ENCODE peak calls at places on chromosomes 5 and 9, in nine cellular contexts. One of them, this sample, is unnamed.

GRCh38 chr9:135045264-135046155 is 42.0 kb upstream of the OLFM1 start:
- DNase-seq in uterus: no peak
- DNase-seq in effector memory CD8-positive, alpha-beta T cell: no peak
- DNase-seq in Karpas-422: no peak
- DNase-seq in activated naive CD8-positive, alpha-beta T cell treated with anti-CD3 and anti-CD28 coated beads for 36 hours: no peak
- DNase-seq in left ventricle myocardium superior: no peak
- DNase-seq in non-pigmented ciliary epithelial cell: no peak
- DNase-seq in activated CD4-positive, alpha-beta T cell treated with anti-CD3 and anti-CD28 coated beads, Interleukin-2, amount 10 ng/mL, durations not matched to agents 7 days and 5 days: no peak
- DNase-seq in CD8-positive, alpha-beta memory T cell: no peak
- DNase-seq in this sample: no peak

GRCh38 chr9:101326501-101326900 is 58.3 kb downstream of the BAAT start:
- DNase-seq in activated CD4-positive, alpha-beta T cell treated with anti-CD3 and anti-CD28 coated beads, Interleukin-2, amount 10 ng/mL, durations not matched to agents 7 days and 5 days: no peak
- DNase-seq in effector memory CD8-positive, alpha-beta T cell: no peak
- DNase-seq in uterus: no peak
- DNase-seq in left ventricle myocardium superior: no peak
- DNase-seq in Karpas-422: no peak
- DNase-seq in activated naive CD8-positive, alpha-beta T cell treated with anti-CD3 and anti-CD28 coated beads for 36 hours: no peak
- DNase-seq in CD8-positive, alpha-beta memory T cell: no peak
- DNase-seq in non-pigmented ciliary epithelial cell: no peak
- DNase-seq in this sample: no peak

GRCh38 chr5:149135536-149136201 is 5.6 kb upstream of the ABLIM3 start:
- DNase-seq in activated naive CD8-positive, alpha-beta T cell treated with anti-CD3 and anti-CD28 coated beads for 36 hours: no peak
- DNase-seq in left ventricle myocardium superior: no peak
- DNase-seq in effector memory CD8-positive, alpha-beta T cell: no peak
- DNase-seq in CD8-positive, alpha-beta memory T cell: no peak
- DNase-seq in non-pigmented ciliary epithelial cell: no peak
- DNase-seq in activated CD4-positive, alpha-beta T cell treated with anti-CD3 and anti-CD28 coated beads, Interleukin-2, amount 10 ng/mL, durations not matched to agents 7 days and 5 days: no peak
- DNase-seq in Karpas-422: no peak
- DNase-seq in uterus: no peak
- DNase-seq in this sample: no peak

GRCh38 chr5:112604741-112605390 is 132.8 kb upstream of the APC start:
- DNase-seq in uterus: no peak
- DNase-seq in Karpas-422: peak; percentile 90
- DNase-seq in effector memory CD8-positive, alpha-beta T cell: no peak
- DNase-seq in left ventricle myocardium superior: no peak
- DNase-seq in CD8-positive, alpha-beta memory T cell: no peak
- DNase-seq in activated CD4-positive, alpha-beta T cell treated with anti-CD3 and anti-CD28 coated beads, Interleukin-2, amount 10 ng/mL, durations not matched to agents 7 days and 5 days: no peak
- DNase-seq in activated naive CD8-positive, alpha-beta T cell treated with anti-CD3 and anti-CD28 coated beads for 36 hours: no peak
- DNase-seq in non-pigmented ciliary epithelial cell: no peak
- DNase-seq in this sample: no peak

GRCh38 chr5:74167206-74167929 is 473.2 kb downstream of the ENC1 start:
- DNase-seq in activated naive CD8-positive, alpha-beta T cell treated with anti-CD3 and anti-CD28 coated beads for 36 hours: no peak
- DNase-seq in CD8-positive, alpha-beta memory T cell: no peak
- DNase-seq in effector memory CD8-positive, alpha-beta T cell: no peak
- DNase-seq in non-pigmented ciliary epithelial cell: peak; percentile 66
- DNase-seq in left ventricle myocardium superior: no peak
- DNase-seq in uterus: no peak
- DNase-seq in activated CD4-positive, alpha-beta T cell treated with anti-CD3 and anti-CD28 coated beads, Interleukin-2, amount 10 ng/mL, durations not matched to agents 7 days and 5 days: no peak
- DNase-seq in Karpas-422: no peak
- DNase-seq in this sample: peak; percentile 51

GRCh38 chr9:27276182-27277030 is 20.5 kb downstream of the EQTN start:
- DNase-seq in effector memory CD8-positive, alpha-beta T cell: peak; percentile 1
- DNase-seq in non-pigmented ciliary epithelial cell: no peak
- DNase-seq in activated CD4-positive, alpha-beta T cell treated with anti-CD3 and anti-CD28 coated beads, Interleukin-2, amount 10 ng/mL, durations not matched to agents 7 days and 5 days: peak; percentile 16
- DNase-seq in left ventricle myocardium superior: no peak
- DNase-seq in uterus: peak; percentile 24
- DNase-seq in activated naive CD8-positive, alpha-beta T cell treated with anti-CD3 and anti-CD28 coated beads for 36 hours: no peak
- DNase-seq in CD8-positive, alpha-beta memory T cell: no peak
- DNase-seq in Karpas-422: peak; percentile 85
- DNase-seq in this sample: peak; percentile 29

GRCh38 chr5:139908749-139909148 is 113.1 kb downstream of the PSD2 start:
- DNase-seq in Karpas-422: no peak
- DNase-seq in uterus: no peak
- DNase-seq in effector memory CD8-positive, alpha-beta T cell: no peak
- DNase-seq in activated naive CD8-positive, alpha-beta T cell treated with anti-CD3 and anti-CD28 coated beads for 36 hours: no peak
- DNase-seq in left ventricle myocardium superior: no peak
- DNase-seq in non-pigmented ciliary epithelial cell: no peak
- DNase-seq in activated CD4-positive, alpha-beta T cell treated with anti-CD3 and anti-CD28 coated beads, Interleukin-2, amount 10 ng/mL, durations not matched to agents 7 days and 5 days: no peak
- DNase-seq in CD8-positive, alpha-beta memory T cell: no peak
- DNase-seq in this sample: no peak

GRCh38 chr9:90141723-90142122 is 500.9 kb downstream of the DIRAS2 start:
- DNase-seq in Karpas-422: peak; percentile 77
- DNase-seq in activated CD4-positive, alpha-beta T cell treated with anti-CD3 and anti-CD28 coated beads, Interleukin-2, amount 10 ng/mL, durations not matched to agents 7 days and 5 days: no peak
- DNase-seq in CD8-positive, alpha-beta memory T cell: no peak
- DNase-seq in effector memory CD8-positive, alpha-beta T cell: no peak
- DNase-seq in left ventricle myocardium superior: no peak
- DNase-seq in non-pigmented ciliary epithelial cell: peak; percentile 2
- DNase-seq in uterus: no peak
- DNase-seq in activated naive CD8-positive, alpha-beta T cell treated with anti-CD3 and anti-CD28 coated beads for 36 hours: no peak
- DNase-seq in this sample: no peak

GRCh38 chr5:173530547-173530946 is 85.9 kb downstream of the BOD1 start:
- DNase-seq in effector memory CD8-positive, alpha-beta T cell: no peak
- DNase-seq in left ventricle myocardium superior: no peak
- DNase-seq in Karpas-422: peak; percentile 60
- DNase-seq in activated naive CD8-positive, alpha-beta T cell treated with anti-CD3 and anti-CD28 coated beads for 36 hours: no peak
- DNase-seq in activated CD4-positive, alpha-beta T cell treated with anti-CD3 and anti-CD28 coated beads, Interleukin-2, amount 10 ng/mL, durations not matched to agents 7 days and 5 days: no peak
- DNase-seq in non-pigmented ciliary epithelial cell: no peak
- DNase-seq in uterus: no peak
- DNase-seq in CD8-positive, alpha-beta memory T cell: no peak
- DNase-seq in this sample: no peak

GRCh38 chr9:130264414-130265350 is 878 bp upstream of the HMCN2 start:
- DNase-seq in Karpas-422: no peak
- DNase-seq in effector memory CD8-positive, alpha-beta T cell: no peak
- DNase-seq in activated naive CD8-positive, alpha-beta T cell treated with anti-CD3 and anti-CD28 coated beads for 36 hours: no peak
- DNase-seq in uterus: no peak
- DNase-seq in non-pigmented ciliary epithelial cell: no peak
- DNase-seq in CD8-positive, alpha-beta memory T cell: no peak
- DNase-seq in left ventricle myocardium superior: no peak
- DNase-seq in activated CD4-positive, alpha-beta T cell treated with anti-CD3 and anti-CD28 coated beads, Interleukin-2, amount 10 ng/mL, durations not matched to agents 7 days and 5 days: no peak
- DNase-seq in this sample: no peak

GRCh38 chr5:72231989-72232703 is 87.9 kb downstream of the MRPS27 start:
- DNase-seq in Karpas-422: no peak
- DNase-seq in activated CD4-positive, alpha-beta T cell treated with anti-CD3 and anti-CD28 coated beads, Interleukin-2, amount 10 ng/mL, durations not matched to agents 7 days and 5 days: peak; percentile 44
- DNase-seq in activated naive CD8-positive, alpha-beta T cell treated with anti-CD3 and anti-CD28 coated beads for 36 hours: no peak
- DNase-seq in uterus: no peak
- DNase-seq in effector memory CD8-positive, alpha-beta T cell: peak; percentile 26
- DNase-seq in non-pigmented ciliary epithelial cell: no peak
- DNase-seq in left ventricle myocardium superior: no peak
- DNase-seq in CD8-positive, alpha-beta memory T cell: peak; percentile 50
- DNase-seq in this sample: no peak

GRCh38 chr5:67996596-67996995 is 219.0 kb upstream of the PIK3R1 start:
- DNase-seq in CD8-positive, alpha-beta memory T cell: no peak
- DNase-seq in Karpas-422: no peak
- DNase-seq in left ventricle myocardium superior: no peak
- DNase-seq in non-pigmented ciliary epithelial cell: no peak
- DNase-seq in activated naive CD8-positive, alpha-beta T cell treated with anti-CD3 and anti-CD28 coated beads for 36 hours: no peak
- DNase-seq in effector memory CD8-positive, alpha-beta T cell: no peak
- DNase-seq in uterus: no peak
- DNase-seq in activated CD4-positive, alpha-beta T cell treated with anti-CD3 and anti-CD28 coated beads, Interleukin-2, amount 10 ng/mL, durations not matched to agents 7 days and 5 days: no peak
- DNase-seq in this sample: no peak

GRCh38 chr5:1882337-1883119 is at the start of gene IRX4:
- DNase-seq in left ventricle myocardium superior: peak; percentile 35
- DNase-seq in activated CD4-positive, alpha-beta T cell treated with anti-CD3 and anti-CD28 coated beads, Interleukin-2, amount 10 ng/mL, durations not matched to agents 7 days and 5 days: no peak
- DNase-seq in uterus: no peak
- DNase-seq in Karpas-422: no peak
- DNase-seq in CD8-positive, alpha-beta memory T cell: no peak
- DNase-seq in non-pigmented ciliary epithelial cell: no peak
- DNase-seq in activated naive CD8-positive, alpha-beta T cell treated with anti-CD3 and anti-CD28 coated beads for 36 hours: no peak
- DNase-seq in effector memory CD8-positive, alpha-beta T cell: no peak
- DNase-seq in this sample: no peak

GRCh38 chr5:180787711-180788431 is 14.7 kb downstream of the MGAT1 start:
- DNase-seq in left ventricle myocardium superior: no peak
- DNase-seq in activated naive CD8-positive, alpha-beta T cell treated with anti-CD3 and anti-CD28 coated beads for 36 hours: no peak
- DNase-seq in uterus: no peak
- DNase-seq in Karpas-422: no peak
- DNase-seq in non-pigmented ciliary epithelial cell: no peak
- DNase-seq in effector memory CD8-positive, alpha-beta T cell: no peak
- DNase-seq in activated CD4-positive, alpha-beta T cell treated with anti-CD3 and anti-CD28 coated beads, Interleukin-2, amount 10 ng/mL, durations not matched to agents 7 days and 5 days: no peak
- DNase-seq in CD8-positive, alpha-beta memory T cell: no peak
- DNase-seq in this sample: no peak

GRCh38 chr5:59424515-59424914 is 469.0 kb downstream of the PDE4D start:
- DNase-seq in effector memory CD8-positive, alpha-beta T cell: no peak
- DNase-seq in non-pigmented ciliary epithelial cell: no peak
- DNase-seq in activated CD4-positive, alpha-beta T cell treated with anti-CD3 and anti-CD28 coated beads, Interleukin-2, amount 10 ng/mL, durations not matched to agents 7 days and 5 days: no peak
- DNase-seq in left ventricle myocardium superior: no peak
- DNase-seq in CD8-positive, alpha-beta memory T cell: no peak
- DNase-seq in uterus: no peak
- DNase-seq in activated naive CD8-positive, alpha-beta T cell treated with anti-CD3 and anti-CD28 coated beads for 36 hours: no peak
- DNase-seq in Karpas-422: no peak
- DNase-seq in this sample: no peak

This sample was measured in HS-5.